ENCODE peak calls at places on chromosomes 16 and 17, in four cellular contexts. N, X, A and E are unnamed samples.

GRCh38 chr17:35074711-35075707 is 11.5 kb upstream of the RFFL start:
- DNase-seq in A (no peak), X (no peak), N (no peak), E (no peak)

GRCh38 chr16:30488764-30489595 is 16.4 kb downstream of the ITGAL start:
- DNase-seq in N (no peak), X (no peak), A (no peak), E (peak)

GRCh38 chr16:77574867-77575619 is 140.2 kb upstream of the ADAMTS18 start:
- DNase-seq in A (no peak), X (peak), N (no peak), E (no peak)

GRCh38 chr16:69340095-69340644 is 598 bp downstream of the NIP7 start:
- DNase-seq in X (no peak), N (peak), A (no peak), E (no peak)

GRCh38 chr16:85376292-85377095 is 236.6 kb upstream of the GSE1 start:
- DNase-seq in N (no peak), A (no peak), X (peak), E (peak)

GRCh38 chr17:7916799-7917198 is 710 bp upstream of the RNF227 start:
- DNase-seq in A (no peak), N (peak), X (no peak), E (no peak)

GRCh38 chr16:70252355-70252988 is 732 bp upstream of the EXOSC6 start:
- DNase-seq in A (no peak), N (peak), X (no peak), E (no peak)

GRCh38 chr17:64306850-64307463 is 43.9 kb upstream of the TEX2 start:
- DNase-seq in X (peak), A (peak), N (peak), E (peak)

GRCh38 chr17:68580236-68580903 is 20.8 kb downstream of the FAM20A start:
- DNase-seq in A (no peak), N (peak), X (no peak), E (peak)

GRCh38 chr17:51371732-51372151 is 111.4 kb downstream of the UTP18 start:
- DNase-seq in N (peak), X (no peak), A (no peak), E (peak)

DNA sequence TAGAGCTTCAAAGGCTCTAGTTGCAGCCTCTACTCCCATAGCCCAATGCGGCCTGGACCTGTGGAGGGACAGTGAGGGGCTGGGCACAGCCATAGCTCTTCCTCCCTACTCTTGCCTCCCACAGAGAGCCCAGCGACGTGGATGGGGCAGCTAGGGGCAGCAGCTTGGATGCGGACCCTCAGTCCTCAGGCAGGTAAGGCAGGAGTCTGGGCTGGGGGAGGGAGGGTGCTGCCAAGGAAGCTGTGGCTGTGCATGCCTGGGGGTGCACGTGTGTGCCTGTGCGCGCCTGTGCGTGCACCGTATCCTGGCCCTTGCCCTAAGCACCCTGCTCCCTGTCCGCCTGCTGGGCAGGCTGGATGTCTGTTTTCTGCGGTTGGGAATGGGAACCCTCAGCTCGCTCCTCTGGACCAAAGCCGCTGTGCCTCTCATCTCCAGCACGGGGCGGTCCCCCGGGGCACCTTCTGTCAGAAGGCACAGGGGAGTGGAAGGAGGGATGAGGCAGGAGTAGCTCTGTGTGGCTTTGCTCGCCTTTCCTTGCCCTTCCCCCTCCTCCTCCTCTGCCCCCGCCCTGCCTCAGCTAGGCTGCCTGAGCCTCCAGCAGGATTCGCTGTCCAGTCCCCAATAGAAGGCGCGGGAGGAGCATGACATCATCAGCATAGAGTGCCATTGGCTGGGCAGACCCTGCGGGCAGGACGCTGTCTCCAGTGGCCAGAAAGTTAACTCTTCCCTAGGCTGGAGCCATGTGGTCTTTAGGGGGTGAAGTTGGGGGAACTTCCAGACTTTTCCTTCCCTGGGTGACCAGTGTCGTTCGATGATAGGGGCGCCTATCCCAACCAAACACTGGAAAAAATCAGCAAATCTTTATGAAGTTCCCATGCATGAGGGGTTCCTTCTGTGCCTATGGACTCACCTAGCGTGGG is 797 bp downstream of the PRCD start:
- DNase-seq in X (peak), A (peak), N (peak), E (peak)
- TF ChIP-seq POLR2A in X (no peak), A (peak), N (no peak), E (peak)

GRCh38 chr17:79810138-79811027 is 13.5 kb upstream of the CBX8 start:
- DNase-seq in N (peak), A (no peak), X (peak), E (peak)
- TF ChIP-seq POLR2A in N (no peak), A (no peak), X (no peak), E (no peak)

DNA sequence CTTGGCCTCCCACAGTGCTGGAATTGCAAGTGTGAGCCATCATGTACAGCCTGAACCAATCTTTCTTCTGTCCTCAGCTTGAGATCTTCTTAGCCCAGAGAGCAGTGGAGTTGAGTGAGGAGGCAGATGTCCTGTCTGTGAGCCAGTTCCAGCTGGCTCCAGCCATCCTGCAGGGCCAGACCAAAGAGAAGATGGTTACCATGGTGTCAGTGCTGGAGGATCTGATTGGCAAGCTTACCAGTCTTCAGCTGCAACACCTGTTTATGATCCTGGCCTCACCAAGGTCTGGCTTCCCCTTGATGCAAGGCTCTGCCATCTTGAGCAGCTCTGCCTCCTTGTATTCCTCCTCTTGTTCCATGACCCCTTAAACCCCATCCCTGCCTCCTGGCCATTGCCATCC is 9.6 kb downstream of the CDK5RAP3 start:
- DNase-seq in X (no peak), A (no peak), N (no peak), E (no peak)
- TF ChIP-seq POLR2A in X (no peak), A (no peak), N (no peak), E (no peak)

GRCh38 chr16:49395021-49395420 is 21.4 kb downstream of the C16orf78 start:
- DNase-seq in N (no peak), X (no peak), A (no peak), E (no peak)
- TF ChIP-seq POLR2A in N (no peak), X (no peak), A (no peak), E (no peak)

GRCh38 chr16:87851601-87852000 is 17.7 kb downstream of the SLC7A5 start:
- DNase-seq in A (no peak), X (no peak), N (no peak), E (no peak)

GRCh38 chr16:87854053-87854906 is 15.0 kb downstream of the SLC7A5 start:
- DNase-seq in X (peak), N (no peak), A (no peak), E (no peak)

GRCh38 chr16:87851141-87851587 is 18.1 kb downstream of the SLC7A5 start:
- DNase-seq in X (no peak), A (no peak), N (no peak), E (no peak)

GRCh38 chr16:87854907-87855683 is 14.2 kb downstream of the SLC7A5 start:
- DNase-seq in N (no peak), X (no peak), A (no peak), E (no peak)

GRCh38 chr16:87853411-87854052 is 15.8 kb downstream of the SLC7A5 start:
- DNase-seq in A (peak), N (peak), X (peak), E (peak)
- TF ChIP-seq POLR2A in A (peak), N (peak), X (peak), E (no peak)

GRCh38 chr17:73191443-73192218 is 1.2 kb upstream of the COG1 start:
- DNase-seq in A (peak), N (peak), X (peak), E (peak)

GRCh38 chr17:73192219-73192893 is 499 bp upstream of the COG1 start:
- DNase-seq in X (peak), N (peak), A (no peak), E (peak)

GRCh38 chr17:73196500-73196899 is 3.6 kb downstream of the COG1 start:
- DNase-seq in N (no peak), X (peak), A (no peak), E (peak)

GRCh38 chr17:73194514-73195222 is 1.8 kb downstream of the COG1 start:
- DNase-seq in X (no peak), A (no peak), N (peak), E (no peak)

GRCh38 chr17:73192894-73193701 is at the start of gene COG1:
- DNase-seq in X (peak), N (peak), A (peak), E (peak)
- TF ChIP-seq POLR2A in X (peak), N (peak), A (no peak), E (peak)